ENCODE peak calls at places on chromosomes 11 and 22, in five cellular contexts. One of them, this sample, is unnamed.
A peak's percentile ranks its signal among the peaks of the same experiment; 100 is the strongest.

GRCh38 chr11:74820763-74821162 is 72.1 kb downstream of the RNF169 start:
- DNase-seq in WTC11: no peak
- DNase-seq in PC-3: peak; percentile 57
- DNase-seq in IMR-90: peak; percentile 99
- DNase-seq in thyroid gland: no peak
- DNase-seq in this sample: no peak

GRCh38 chr11:112856591-112856990 is 104.6 kb upstream of the NCAM1 start:
- DNase-seq in WTC11: no peak
- DNase-seq in PC-3: no peak
- DNase-seq in IMR-90: no peak
- DNase-seq in thyroid gland: no peak
- DNase-seq in this sample: no peak

GRCh38 chr11:44338031-44338430 is 28.1 kb upstream of the ALX4 start:
- DNase-seq in WTC11: no peak
- DNase-seq in PC-3: no peak
- DNase-seq in IMR-90: no peak
- DNase-seq in thyroid gland: no peak
- DNase-seq in this sample: no peak

GRCh38 chr22:46055851-46056168 is 78.8 kb upstream of the WNT7B start:
- DNase-seq in WTC11: no peak
- DNase-seq in PC-3: no peak
- DNase-seq in IMR-90: no peak
- DNase-seq in thyroid gland: no peak
- DNase-seq in this sample: no peak

GRCh38 chr22:22933807-22934542 is 46.4 kb downstream of the IGLL5 start:
- DNase-seq in WTC11: no peak
- DNase-seq in PC-3: no peak
- DNase-seq in IMR-90: no peak
- DNase-seq in thyroid gland: no peak
- DNase-seq in this sample: no peak

GRCh38 chr11:128518493-128519207 is 68.7 kb downstream of the ETS1 start:
- DNase-seq in WTC11: no peak
- DNase-seq in PC-3: no peak
- DNase-seq in IMR-90: no peak
- DNase-seq in thyroid gland: no peak
- DNase-seq in this sample: no peak

GRCh38 chr11:43574949-43575915 is 105.3 kb upstream of the HSD17B12 start:
- DNase-seq in WTC11: peak; percentile 54
- DNase-seq in PC-3: no peak
- DNase-seq in IMR-90: peak; percentile 82
- DNase-seq in thyroid gland: no peak
- DNase-seq in this sample: peak; percentile 42

GRCh38 chr11:118401880-118402590 is 629 bp downstream of the ATP5MG start:
- DNase-seq in WTC11: no peak
- DNase-seq in PC-3: peak; percentile 37
- DNase-seq in IMR-90: peak; percentile 92
- DNase-seq in thyroid gland: no peak
- DNase-seq in this sample: no peak

GRCh38 chr11:134780486-134781155 is 368.6 kb upstream of the B3GAT1 start:
- DNase-seq in WTC11: no peak
- DNase-seq in PC-3: no peak
- DNase-seq in IMR-90: no peak
- DNase-seq in thyroid gland: peak; percentile 7
- DNase-seq in this sample: no peak

GRCh38 chr11:116976941-116977570 is 121.2 kb downstream of the SIK3 start:
- DNase-seq in WTC11: no peak
- DNase-seq in PC-3: no peak
- DNase-seq in IMR-90: no peak
- DNase-seq in thyroid gland: peak; percentile 8
- DNase-seq in this sample: no peak

GRCh38 chr11:108137212-108137611 is 15.8 kb downstream of the ACAT1 start:
- DNase-seq in WTC11: no peak
- DNase-seq in PC-3: no peak
- DNase-seq in IMR-90: no peak
- DNase-seq in thyroid gland: no peak
- DNase-seq in this sample: no peak

GRCh38 chr11:16739326-16739875 is 954 bp downstream of the C11orf58 start:
- DNase-seq in WTC11: no peak
- DNase-seq in PC-3: peak; percentile 11
- DNase-seq in IMR-90: peak; percentile 28
- DNase-seq in thyroid gland: no peak
- DNase-seq in this sample: no peak

GRCh38 chr11:108768370-108768769 is 103.5 kb downstream of the DDX10 start:
- DNase-seq in WTC11: no peak
- DNase-seq in PC-3: no peak
- DNase-seq in IMR-90: peak; percentile 75
- DNase-seq in thyroid gland: no peak
- DNase-seq in this sample: no peak

GRCh38 chr11:19811391-19811790 is 98.8 kb downstream of the NAV2 start:
- DNase-seq in WTC11: no peak
- DNase-seq in PC-3: no peak
- DNase-seq in IMR-90: no peak
- DNase-seq in thyroid gland: no peak
- DNase-seq in this sample: no peak

GRCh38 chr11:44630511-44631210 is 65.2 kb downstream of the CD82 start:
- DNase-seq in WTC11: no peak
- DNase-seq in PC-3: no peak
- DNase-seq in IMR-90: no peak
- DNase-seq in thyroid gland: no peak
- DNase-seq in this sample: peak; percentile 2

DNA sequence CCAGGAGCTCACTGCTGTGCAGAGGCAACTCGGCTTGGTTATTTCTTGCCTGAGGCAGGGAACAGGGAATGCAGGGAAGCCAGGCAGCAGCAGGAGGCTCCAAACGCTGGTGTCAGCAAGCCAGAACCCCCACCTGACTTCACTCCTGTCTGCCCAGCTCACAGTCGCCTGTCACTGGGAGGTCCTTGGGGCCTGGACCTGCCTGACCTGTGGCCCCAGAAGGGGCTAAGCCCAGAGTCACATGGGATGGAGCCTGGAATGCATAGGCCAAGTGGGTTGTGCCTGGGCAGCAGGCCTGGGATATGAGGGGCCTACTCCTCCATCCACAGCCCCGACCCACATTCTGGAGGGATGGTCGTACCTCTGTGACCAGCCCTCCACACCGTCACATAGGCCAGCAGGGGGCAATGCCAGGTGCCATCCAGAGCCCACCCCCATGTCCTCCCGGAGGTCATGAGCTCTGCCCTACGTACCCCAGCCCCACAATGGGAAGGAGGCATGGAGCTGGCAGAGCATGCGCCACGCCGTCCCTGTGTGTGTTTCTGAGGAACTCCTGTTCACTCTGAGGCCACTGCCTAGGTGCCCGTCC is 5.2 kb downstream of the RASSF7 start:
- DNase-seq in WTC11: no peak
- DNase-seq in PC-3: no peak
- DNase-seq in IMR-90: no peak
- DNase-seq in thyroid gland: no peak
- DNase-seq in this sample: no peak
- TF ChIP-seq CTCF in WTC11: no peak
- TF ChIP-seq CTCF in PC-3: no peak
- TF ChIP-seq CTCF in IMR-90: no peak
- TF ChIP-seq CTCF in thyroid gland: no peak
- TF ChIP-seq CTCF in this sample: no peak

GRCh38 chr22:38826386-38826785 is 17.4 kb downstream of the NPTXR start:
- DNase-seq in WTC11: no peak
- DNase-seq in PC-3: no peak
- DNase-seq in IMR-90: no peak
- DNase-seq in thyroid gland: no peak
- DNase-seq in this sample: no peak

GRCh38 chr22:38823076-38823475 is 20.8 kb downstream of the NPTXR start:
- DNase-seq in WTC11: no peak
- DNase-seq in PC-3: no peak
- DNase-seq in IMR-90: no peak
- DNase-seq in thyroid gland: no peak
- DNase-seq in this sample: no peak

GRCh38 chr22:38826801-38827200 is 17.0 kb downstream of the NPTXR start:
- DNase-seq in WTC11: no peak
- DNase-seq in PC-3: no peak
- DNase-seq in IMR-90: no peak
- DNase-seq in thyroid gland: no peak
- DNase-seq in this sample: no peak

GRCh38 chr22:38823637-38824036 is 20.2 kb downstream of the NPTXR start:
- DNase-seq in WTC11: no peak
- DNase-seq in PC-3: no peak
- DNase-seq in IMR-90: no peak
- DNase-seq in thyroid gland: no peak
- DNase-seq in this sample: no peak

DNA sequence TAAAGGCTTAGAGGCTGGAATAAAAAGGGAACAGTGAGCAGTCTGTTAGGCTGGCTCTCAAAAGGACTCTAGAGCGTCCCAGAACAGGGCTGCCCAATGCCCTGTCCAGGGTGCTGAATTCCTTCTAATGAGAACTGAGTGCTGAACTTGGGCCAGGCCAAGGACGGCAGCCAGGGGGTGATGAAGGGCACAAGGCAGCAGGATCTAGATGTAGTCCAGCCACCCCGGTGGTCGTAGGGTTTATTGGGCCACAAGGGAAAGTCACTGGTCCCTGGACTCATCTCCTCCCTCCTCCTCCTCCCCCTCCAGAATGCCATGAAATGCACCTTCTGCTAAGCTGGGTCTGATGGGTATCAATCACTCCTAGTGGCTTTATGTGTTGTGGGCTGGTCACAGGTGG is 19.2 kb downstream of the NPTXR start:
- DNase-seq in WTC11: peak; percentile 89
- DNase-seq in PC-3: peak; percentile 67
- DNase-seq in IMR-90: peak; percentile 75
- DNase-seq in thyroid gland: peak; percentile 69
- DNase-seq in this sample: peak; percentile 77
- TF ChIP-seq CTCF in WTC11: no peak
- TF ChIP-seq CTCF in PC-3: peak; percentile 32
- TF ChIP-seq CTCF in IMR-90: peak; percentile 47
- TF ChIP-seq CTCF in thyroid gland: peak; percentile 28
- TF ChIP-seq CTCF in this sample: no peak

GRCh38 chr11:8318536-8318935 is 54.9 kb upstream of the LMO1 start:
- DNase-seq in WTC11: peak; percentile 81
- DNase-seq in PC-3: no peak
- DNase-seq in IMR-90: no peak
- DNase-seq in thyroid gland: no peak
- DNase-seq in this sample: no peak
- TF ChIP-seq CTCF in WTC11: peak; percentile 84
- TF ChIP-seq CTCF in PC-3: peak; percentile 22
- TF ChIP-seq CTCF in IMR-90: no peak
- TF ChIP-seq CTCF in thyroid gland: no peak
- TF ChIP-seq CTCF in this sample: peak; percentile 23

GRCh38 chr11:27717377-27717776 is 17.1 kb upstream of the BDNF start:
- DNase-seq in WTC11: no peak
- DNase-seq in PC-3: peak; percentile 50
- DNase-seq in IMR-90: no peak
- DNase-seq in thyroid gland: no peak
- DNase-seq in this sample: no peak
- TF ChIP-seq CTCF in WTC11: no peak
- TF ChIP-seq CTCF in PC-3: peak; percentile 48
- TF ChIP-seq CTCF in IMR-90: peak; percentile 45
- TF ChIP-seq CTCF in thyroid gland: no peak
- TF ChIP-seq CTCF in this sample: no peak

GRCh38 chr11:130825621-130826020 is 90.7 kb downstream of the SNX19 start:
- DNase-seq in WTC11: no peak
- DNase-seq in PC-3: no peak
- DNase-seq in IMR-90: peak; percentile 25
- DNase-seq in thyroid gland: no peak
- DNase-seq in this sample: no peak

GRCh38 chr11:130829801-130830562 is 86.3 kb downstream of the SNX19 start:
- DNase-seq in WTC11: no peak
- DNase-seq in PC-3: no peak
- DNase-seq in IMR-90: no peak
- DNase-seq in thyroid gland: peak; percentile 33
- DNase-seq in this sample: no peak

GRCh38 chr11:130826572-130826971 is 89.7 kb downstream of the SNX19 start:
- DNase-seq in WTC11: no peak
- DNase-seq in PC-3: no peak
- DNase-seq in IMR-90: no peak
- DNase-seq in thyroid gland: no peak
- DNase-seq in this sample: no peak

GRCh38 chr11:130828741-130829140 is 87.5 kb downstream of the SNX19 start:
- DNase-seq in WTC11: no peak
- DNase-seq in PC-3: no peak
- DNase-seq in IMR-90: no peak
- DNase-seq in thyroid gland: no peak
- DNase-seq in this sample: no peak

DNA sequence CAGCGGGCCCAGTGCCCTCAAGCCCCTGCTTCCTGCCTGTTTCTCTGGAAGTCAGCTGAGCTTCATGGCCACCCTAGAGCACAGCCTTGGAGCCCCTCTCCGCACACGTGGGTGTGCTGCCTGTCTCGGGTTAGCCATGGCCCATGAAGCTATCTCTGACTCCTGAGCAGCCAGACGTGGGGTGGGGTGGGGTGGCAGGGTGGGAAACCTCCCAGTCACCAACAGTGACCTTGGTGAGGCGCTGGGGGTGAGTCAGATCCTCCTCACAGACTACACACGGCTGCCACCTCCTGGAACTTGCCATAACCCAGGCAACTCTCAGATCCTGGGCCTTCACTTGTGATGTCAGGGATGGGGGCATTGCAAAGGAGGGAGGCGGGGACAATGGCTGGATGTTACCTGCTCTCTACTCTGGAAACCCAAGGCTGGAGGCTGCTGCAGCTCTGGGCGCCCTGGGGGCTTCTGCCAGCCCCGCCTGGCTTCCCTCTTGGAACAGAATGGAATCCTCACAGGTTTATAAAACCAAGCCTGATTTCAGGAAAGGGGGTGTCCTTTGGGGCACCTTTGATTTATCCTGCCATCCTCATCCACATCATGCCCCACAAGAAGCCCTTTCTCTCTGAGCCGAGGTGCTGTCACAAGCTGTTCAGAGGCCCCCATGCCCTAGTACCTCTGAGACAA is 88.4 kb downstream of the SNX19 start:
- DNase-seq in WTC11: peak; percentile 78
- DNase-seq in PC-3: peak; percentile 93
- DNase-seq in IMR-90: peak; percentile 82
- DNase-seq in thyroid gland: peak; percentile 84
- DNase-seq in this sample: peak; percentile 16
- TF ChIP-seq CTCF in WTC11: no peak
- TF ChIP-seq CTCF in PC-3: peak; percentile 89
- TF ChIP-seq CTCF in IMR-90: peak; percentile 73
- TF ChIP-seq CTCF in thyroid gland: peak; percentile 76
- TF ChIP-seq CTCF in this sample: no peak

GRCh38 chr22:20430101-20430640 is 7.5 kb downstream of the SCARF2 start:
- DNase-seq in WTC11: no peak
- DNase-seq in PC-3: no peak
- DNase-seq in IMR-90: no peak
- DNase-seq in thyroid gland: no peak
- DNase-seq in this sample: peak; percentile 57
- TF ChIP-seq CTCF in WTC11: no peak
- TF ChIP-seq CTCF in PC-3: no peak
- TF ChIP-seq CTCF in IMR-90: no peak
- TF ChIP-seq CTCF in thyroid gland: no peak
- TF ChIP-seq CTCF in this sample: no peak

GRCh38 chr22:28230682-28231081 is 311.6 kb upstream of the PITPNB start:
- DNase-seq in WTC11: no peak
- DNase-seq in PC-3: no peak
- DNase-seq in IMR-90: peak; percentile 18
- DNase-seq in thyroid gland: no peak
- DNase-seq in this sample: no peak
- TF ChIP-seq CTCF in WTC11: no peak
- TF ChIP-seq CTCF in PC-3: no peak
- TF ChIP-seq CTCF in IMR-90: no peak
- TF ChIP-seq CTCF in thyroid gland: no peak
- TF ChIP-seq CTCF in this sample: no peak

This sample was measured in GM20000.